ENCODE peak calls at places on chromosomes 3 and 15, in five cellular contexts. P is psoas muscle, H is SK-N-SH, M is neural crest cell, U is midbrain. J is an unnamed sample.

GRCh38 chr3:37523361-37523760 is 338.3 kb upstream of the CTDSPL start:
- DNase-seq in H (no peak), M (no peak), P (no peak), U (no peak), J (no peak)

GRCh38 chr3:146757759-146758158 is 152.6 kb upstream of the PLSCR5 start:
- DNase-seq in P (no peak), M (no peak), H (no peak), U (no peak), J (no peak)

GRCh38 chr3:52005571-52005986 is 9.9 kb upstream of the RPL29 start:
- DNase-seq in M (no peak), H (peak), P (peak), U (no peak), J (peak)

GRCh38 chr15:39852237-39852636 is 67.8 kb downstream of the GPR176 start:
- DNase-seq in U (no peak), H (no peak), M (no peak), P (no peak), J (no peak)

GRCh38 chr15:43518073-43518761 is 809 bp downstream of the MAP1A start:
- DNase-seq in M (peak), P (no peak), H (peak), U (peak), J (peak)

GRCh38 chr3:143634991-143635390 is 213.3 kb downstream of the SLC9A9 start:
- DNase-seq in H (no peak), M (no peak), P (no peak), U (no peak), J (no peak)

GRCh38 chr15:81095690-81096365 is 38.2 kb upstream of the CFAP161 start:
- DNase-seq in U (no peak), M (no peak), P (no peak), H (no peak), J (no peak)

GRCh38 chr3:154095832-154096421 is 25.3 kb upstream of the ARHGEF26 start:
- DNase-seq in H (no peak), M (no peak), U (no peak), P (no peak), J (no peak)

GRCh38 chr3:12884104-12884742 is 42.9 kb upstream of the RPL32 start:
- DNase-seq in P (peak), H (no peak), U (peak), M (no peak), J (peak)

GRCh38 chr3:53826048-53826447 is 20.2 kb downstream of the CHDH start:
- DNase-seq in M (no peak), P (no peak), U (no peak), H (no peak), J (no peak)

GRCh38 chr3:194045289-194045688 is 90.7 kb upstream of the HES1 start:
- DNase-seq in M (no peak), H (no peak), P (no peak), U (no peak), J (no peak)

GRCh38 chr3:108959017-108959416 is 5.3 kb upstream of the GUCA1C start:
- DNase-seq in P (no peak), H (no peak), U (no peak), M (no peak), J (no peak)

GRCh38 chr3:197328198-197328597 is 29.8 kb upstream of the DLG1 start:
- DNase-seq in P (no peak), H (no peak), M (no peak), U (no peak), J (no peak)

GRCh38 chr3:172520332-172520831 is 2.8 kb downstream of the TNFSF10 start:
- DNase-seq in H (no peak), M (no peak), U (no peak), P (no peak), J (no peak)

GRCh38 chr3:27532931-27533607 is 48.9 kb upstream of the SLC4A7 start:
- DNase-seq in U (no peak), M (no peak), H (no peak), P (no peak), J (peak)

GRCh38 chr15:97998307-97999071 is 38.0 kb downstream of the ARRDC4 start:
- DNase-seq in P (no peak), M (no peak), U (no peak), H (no peak), J (no peak)

GRCh38 chr3:2446146-2446545 is 347.5 kb downstream of the CNTN4 start:
- DNase-seq in U (no peak), P (no peak), H (peak), M (no peak), J (no peak)

GRCh38 chr3:35946121-35946856 is 307.0 kb downstream of the ARPP21 start:
- DNase-seq in U (peak), M (no peak), H (no peak), P (no peak), J (peak)

GRCh38 chr15:90879730-90880366 is 4.5 kb upstream of the FES start:
- DNase-seq in U (no peak), M (no peak), H (no peak), P (no peak), J (no peak)

GRCh38 chr3:96814581-96815567 is at the start of gene EPHA6:
- DNase-seq in U (no peak), P (no peak), M (peak), H (peak), J (peak)

GRCh38 chr15:67043939-67044771 is 21.2 kb upstream of the SMAD3 start:
- DNase-seq in U (no peak), M (no peak), H (no peak), P (peak), J (peak)

J was measured in iPS-NIHi11.